ENCODE peak calls at places on chromosomes 12 and 14, in four cellular contexts. S is neural crest cell, L is PC-9, R is H9. Z is an unnamed sample.

GRCh38 chr12:267581-268482 is 5.2 kb upstream of the SLC6A13 start:
- DNase-seq in S (no peak), L (no peak), R (no peak), Z (no peak)

GRCh38 chr12:65014504-65015271 is 106.4 kb downstream of the WIF1 start:
- DNase-seq in S (no peak), L (no peak), R (no peak), Z (no peak)

GRCh38 chr12:90010089-90010488 is 301.5 kb upstream of the ATP2B1 start:
- DNase-seq in S (no peak), L (no peak), R (peak), Z (no peak)

GRCh38 chr12:117189725-117190209 is 503 bp downstream of the FBXO21 start:
- DNase-seq in S (peak), L (peak), R (no peak), Z (peak)

GRCh38 chr14:66087231-66087630 is 398.9 kb upstream of the CCDC196 start:
- DNase-seq in S (no peak), L (no peak), R (no peak), Z (no peak)

GRCh38 chr12:56366948-56367347 is 4.3 kb upstream of the APOF start:
- DNase-seq in S (no peak), L (no peak), R (no peak), Z (no peak)

GRCh38 chr14:58151701-58152568 is at the start of gene ARMH4:
- DNase-seq in S (peak), L (peak), R (peak), Z (peak)

GRCh38 chr12:15428632-15429031 is 106.3 kb downstream of the PTPRO start:
- DNase-seq in S (no peak), L (no peak), R (peak), Z (no peak)

GRCh38 chr12:4530982-4531586 is 7.6 kb upstream of the RAD51AP1 start:
- DNase-seq in S (no peak), L (no peak), R (no peak), Z (no peak)

GRCh38 chr14:81137316-81137715 is 83.4 kb downstream of the GTF2A1 start:
- DNase-seq in S (no peak), L (no peak), R (no peak), Z (no peak)

GRCh38 chr12:22334696-22335290 is at the start of gene ST8SIA1:
- DNase-seq in S (peak), L (peak), R (peak), Z (peak)

GRCh38 chr14:100888789-100889315 is 14.7 kb downstream of the RTL1 start:
- DNase-seq in S (no peak), L (no peak), R (no peak), Z (no peak)

GRCh38 chr14:28375295-28375694 is 391.3 kb upstream of the FOXG1 start:
- DNase-seq in S (no peak), L (peak), R (peak), Z (peak)

GRCh38 chr12:92002195-92002649 is 143.4 kb downstream of the BTG1 start:
- DNase-seq in S (no peak), L (no peak), R (no peak), Z (no peak)

GRCh38 chr14:53113992-53114391 is 39.1 kb downstream of the DDHD1 start:
- DNase-seq in S (no peak), L (no peak), R (peak), Z (no peak)

GRCh38 chr14:68526420-68527105 is 266.3 kb downstream of the ZFP36L1 start:
- DNase-seq in S (no peak), L (peak), R (no peak), Z (no peak)

GRCh38 chr12:6766651-6767300 is 613 bp downstream of the PTMS start:
- DNase-seq in S (peak), L (peak), R (peak), Z (peak)

GRCh38 chr12:71533703-71534102 is 94.1 kb downstream of the LGR5 start:
- DNase-seq in S (no peak), L (no peak), R (no peak), Z (no peak)

GRCh38 chr12:121287267-121287954 is 9.1 kb downstream of the CAMKK2 start:
- DNase-seq in S (no peak), L (no peak), R (no peak), Z (no peak)

GRCh38 chr14:70021548-70021947 is 142.3 kb downstream of the SMOC1 start:
- DNase-seq in S (no peak), L (no peak), R (no peak), Z (no peak)

GRCh38 chr12:13024151-13024946 is 19.8 kb upstream of the FAM234B start:
- DNase-seq in S (no peak), L (peak), R (no peak), Z (no peak)

GRCh38 chr12:490260-490659 is 30.5 kb downstream of the B4GALNT3 start:
- DNase-seq in S (no peak), L (no peak), R (no peak), Z (no peak)

GRCh38 chr12:1525858-1526257 is 68.5 kb downstream of the FBXL14 start:
- DNase-seq in S (no peak), L (no peak), R (peak), Z (no peak)

GRCh38 chr12:11026118-11026517 is 3.7 kb upstream of the TAS2R19 start:
- DNase-seq in S (no peak), L (no peak), R (peak), Z (no peak)

GRCh38 chr12:31890295-31891285 is 68.6 kb upstream of the RESF1 start:
- DNase-seq in S (no peak), L (no peak), R (no peak), Z (no peak)

GRCh38 chr12:19115285-19115684 is 14.2 kb upstream of the PLEKHA5 start:
- DNase-seq in S (no peak), L (no peak), R (no peak), Z (no peak)

GRCh38 chr12:109881752-109882151 is 1.4 kb upstream of the GLTP start:
- DNase-seq in S (no peak), L (no peak), R (no peak), Z (no peak)

GRCh38 chr12:503111-503761 is 43.5 kb downstream of the B4GALNT3 start:
- DNase-seq in S (no peak), L (peak), R (peak), Z (no peak)

GRCh38 chr14:103512701-103513611 is 9.7 kb downstream of the CKB start:
- DNase-seq in S (no peak), L (no peak), R (no peak), Z (no peak)

GRCh38 chr14:106551265-106551664 is 1024.9 kb downstream of the TMEM121 start:
- DNase-seq in S (no peak), L (no peak), R (no peak), Z (no peak)

GRCh38 chr14:106562451-106562850 is 1036.1 kb downstream of the TMEM121 start:
- DNase-seq in S (no peak), L (no peak), R (no peak), Z (no peak)

DNA sequence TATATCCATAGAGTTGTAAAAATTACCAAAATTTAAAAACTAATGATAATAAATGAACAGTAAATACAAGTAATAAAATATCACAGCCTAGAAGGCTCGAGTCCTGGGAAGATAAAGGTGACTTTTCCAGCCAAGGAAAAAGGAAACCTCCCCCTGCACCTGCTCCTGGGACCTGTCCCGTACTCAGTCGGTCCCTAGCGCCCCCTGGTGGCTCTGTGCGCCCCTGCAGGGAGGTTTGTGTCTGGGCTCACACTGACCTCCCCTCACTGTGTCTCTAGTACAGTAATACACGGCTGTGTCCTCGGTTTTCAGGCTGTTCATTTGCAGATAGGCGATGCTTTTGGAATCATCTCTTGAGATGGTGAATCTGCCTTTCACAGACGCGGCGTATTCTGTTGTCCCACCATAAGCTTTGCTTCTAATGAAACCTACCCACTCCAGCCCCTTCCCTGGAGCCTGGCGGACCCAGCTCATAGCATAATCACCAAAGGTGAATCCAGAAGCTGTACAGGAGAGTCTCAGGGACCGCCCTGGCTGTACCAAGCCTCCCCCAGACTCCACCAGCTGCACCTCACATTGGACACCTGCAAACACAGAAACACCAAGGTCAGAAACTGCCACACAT is 1030.4 kb downstream of the TMEM121 start:
- DNase-seq in S (no peak), L (peak), R (no peak), Z (no peak)
- TF ChIP-seq CTCF in S (peak), L (peak), R (peak), Z (no peak)

GRCh38 chr14:39107624-39108023 is 4.6 kb upstream of the SEC23A start:
- DNase-seq in S (no peak), L (no peak), R (no peak), Z (no peak)
- TF ChIP-seq CTCF in S (peak), L (peak), R (peak), Z (peak)

DNA sequence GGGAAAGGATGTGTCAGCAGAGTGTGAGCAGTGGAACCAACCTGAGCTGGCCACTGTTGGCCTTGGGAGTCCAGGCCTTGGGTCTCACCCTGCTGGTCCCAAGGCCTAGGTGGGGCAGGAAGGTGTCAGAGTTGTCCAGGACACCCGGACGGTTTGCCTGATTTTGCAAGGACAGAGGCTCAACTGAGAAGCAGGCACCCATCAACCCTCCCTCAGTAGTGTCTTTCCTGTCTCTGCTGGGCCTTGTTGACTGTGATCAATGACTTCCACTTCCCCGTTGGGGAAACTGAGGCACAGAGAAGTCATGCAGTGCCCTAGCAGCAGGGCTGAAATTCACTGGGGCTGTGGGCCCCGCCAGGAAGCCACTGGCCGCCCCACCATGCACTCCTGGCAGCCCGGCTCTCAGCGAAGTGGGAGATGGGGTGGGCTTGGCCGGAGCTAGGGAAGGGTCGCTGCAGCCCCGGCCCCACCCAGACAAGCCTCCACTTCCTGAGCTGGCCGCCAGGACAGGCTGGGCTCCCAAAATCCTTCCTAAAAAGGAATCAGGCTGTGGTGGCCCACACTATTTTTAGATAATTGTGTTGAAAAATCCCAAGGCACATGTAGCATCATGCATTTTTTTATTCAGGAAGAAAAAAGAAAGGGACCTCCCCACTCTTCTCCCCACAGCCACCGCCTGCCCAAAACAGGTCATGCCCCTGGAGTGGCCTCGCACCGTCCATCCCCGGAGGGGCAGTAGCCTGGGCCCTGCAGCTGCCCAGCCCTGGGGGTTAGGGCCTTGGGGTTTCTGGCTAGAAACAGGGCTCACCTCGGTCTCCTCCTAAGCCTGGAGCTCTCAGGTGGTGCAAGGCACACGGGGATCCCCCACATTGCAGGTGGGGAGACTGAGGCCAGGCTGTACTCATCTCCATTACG is 127.4 kb downstream of the CALM1 start:
- DNase-seq in S (no peak), L (no peak), R (no peak), Z (no peak)
- TF ChIP-seq CTCF in S (no peak), L (no peak), R (no peak), Z (no peak)

GRCh38 chr14:39988939-39989338 is 556.7 kb upstream of the FBXO33 start:
- DNase-seq in S (no peak), L (no peak), R (no peak), Z (no peak)
- TF ChIP-seq CTCF in S (peak), L (peak), R (peak), Z (peak)

DNA sequence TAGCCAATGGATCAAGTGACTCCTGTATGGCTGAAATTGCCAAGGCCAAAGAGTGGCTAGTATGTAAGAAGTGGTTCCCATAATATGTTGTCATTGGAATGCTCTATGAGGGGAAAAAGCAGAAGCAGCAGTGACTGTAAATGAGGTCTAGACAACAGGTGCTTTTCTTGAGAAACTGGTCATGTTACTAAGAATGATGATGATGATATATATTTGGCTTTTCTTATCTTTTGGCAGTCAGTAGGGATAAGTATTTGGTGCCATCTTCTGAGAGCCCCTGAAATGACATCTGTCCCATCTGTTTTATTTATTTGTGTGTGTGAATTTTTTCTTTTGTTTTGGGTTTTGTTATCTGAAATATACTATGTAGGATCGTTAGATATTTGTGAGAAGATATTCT is 141.7 kb downstream of the SYT1 start:
- DNase-seq in S (no peak), L (peak), R (no peak), Z (no peak)
- TF ChIP-seq CTCF in S (no peak), L (peak), R (peak), Z (no peak)

GRCh38 chr12:119500209-119500608 is 93.4 kb upstream of the TMEM233 start:
- DNase-seq in S (no peak), L (no peak), R (no peak), Z (no peak)
- TF ChIP-seq CTCF in S (no peak), L (no peak), R (peak), Z (no peak)